ENCODE peak calls at places on chromosomes 13 and 19, in seven cellular contexts. N, D, W, I, A, B and O are unnamed samples.

GRCh38 chr13:114021464-114022308 is 47.8 kb upstream of the C13orf46 start:
- DNase-seq in I (no peak), D (no peak), B (no peak), W (no peak), A (no peak), N (no peak), O (peak; percentile 14)

GRCh38 chr19:29854033-29854432 is 42.2 kb downstream of the CCNE1 start:
- DNase-seq in W (no peak), A (no peak), I (peak; percentile 47), B (no peak), D (no peak), N (no peak), O (no peak)

GRCh38 chr19:54420383-54421168 is 5.3 kb downstream of the TTYH1 start:
- DNase-seq in A (no peak), D (no peak), W (no peak), N (no peak), B (no peak), I (no peak), O (no peak)

GRCh38 chr19:1860133-1860775 is 3.1 kb downstream of the KLF16 start:
- DNase-seq in A (no peak), D (peak; percentile 59), W (no peak), B (peak; percentile 75), N (peak; percentile 74), I (peak; percentile 49), O (peak; percentile 78)

GRCh38 chr19:54470991-54471782 is 1.9 kb downstream of the CDC42EP5 start:
- DNase-seq in B (no peak), W (no peak), A (no peak), D (no peak), N (no peak), I (no peak), O (no peak)

GRCh38 chr13:114203536-114203935 is 24.5 kb downstream of the CFAP97D2 start:
- DNase-seq in B (no peak), N (no peak), W (no peak), I (no peak), D (no peak), A (peak; percentile 47), O (peak; percentile 15)

GRCh38 chr19:42272535-42272897 is 3.5 kb downstream of the CIC start:
- DNase-seq in W (no peak), A (no peak), N (no peak), B (no peak), I (no peak), D (no peak), O (no peak)

GRCh38 chr13:62512194-62513141 is 1096.8 kb upstream of the PCDH20 start:
- DNase-seq in I (peak; percentile 80), B (peak; percentile 5), N (no peak), D (no peak), A (no peak), W (no peak), O (peak; percentile 65)

GRCh38 chr13:111515648-111516047 is 195.2 kb downstream of the TEX29 start:
- DNase-seq in N (no peak), W (no peak), D (no peak), A (no peak), I (no peak), B (no peak), O (no peak)

GRCh38 chr13:79807554-79807953 is 326.6 kb downstream of the NDFIP2 start:
- DNase-seq in A (no peak), N (no peak), D (no peak), W (no peak), B (no peak), I (no peak), O (no peak)

GRCh38 chr19:35090160-35090794 is 25.3 kb upstream of the FXYD3 start:
- DNase-seq in D (no peak), I (peak; percentile 58), N (peak; percentile 29), B (peak; percentile 26), W (no peak), A (no peak), O (peak; percentile 79)

GRCh38 chr13:64688893-64689677 is 2541.1 kb downstream of the PCDH9 start:
- DNase-seq in I (no peak), D (no peak), B (no peak), W (no peak), A (no peak), N (no peak), O (no peak)

GRCh38 chr13:40149611-40150283 is 494.3 kb downstream of the COG6 start:
- DNase-seq in N (peak; percentile 66), A (no peak), I (no peak), D (no peak), W (no peak), B (peak; percentile 75), O (no peak)

GRCh38 chr13:75830842-75831241 is 194.7 kb downstream of the LMO7 start:
- DNase-seq in W (no peak), N (no peak), I (no peak), B (no peak), A (no peak), D (no peak), O (no peak)

GRCh38 chr13:110838867-110839538 is 75.9 kb downstream of the ANKRD10 start:
- DNase-seq in B (no peak), N (no peak), D (no peak), A (no peak), I (no peak), W (no peak), O (no peak)

GRCh38 chr19:46068345-46069258 is 27.8 kb upstream of the IGFL4 start:
- DNase-seq in I (no peak), D (no peak), B (peak; percentile 28), N (no peak), A (no peak), W (no peak), O (no peak)

GRCh38 chr19:4730740-4731171 is 7.1 kb upstream of the DPP9 start:
- DNase-seq in A (peak; percentile 70), N (no peak), W (peak; percentile 21), B (no peak), D (peak; percentile 19), I (peak; percentile 54), O (peak; percentile 18)

GRCh38 chr19:10766049-10766623 is 48.3 kb downstream of the DNM2 start:
- DNase-seq in N (no peak), A (no peak), W (no peak), D (no peak), I (no peak), B (no peak), O (no peak)

GRCh38 chr19:45960595-45961235 is 12.9 kb downstream of the NOVA2 start:
- DNase-seq in D (no peak), B (no peak), A (no peak), N (no peak), I (no peak), W (no peak), O (no peak)

GRCh38 chr13:113849546-113849945 is 14.3 kb downstream of the GAS6 start:
- DNase-seq in A (no peak), W (no peak), N (no peak), D (no peak), B (no peak), I (no peak), O (no peak)

GRCh38 chr19:6802336-6803035 is 30.0 kb downstream of the VAV1 start:
- DNase-seq in N (no peak), I (peak; percentile 92), W (peak; percentile 53), A (peak; percentile 60), B (no peak), D (peak; percentile 57), O (no peak)

GRCh38 chr13:45361596-45362206 is 20.7 kb upstream of the TPT1 start:
- DNase-seq in B (no peak), D (no peak), W (no peak), N (no peak), A (no peak), I (no peak), O (no peak)

GRCh38 chr13:43785681-43786471 is 896 bp downstream of the ENOX1 start:
- DNase-seq in W (no peak), A (no peak), D (no peak), I (peak; percentile 30), B (peak; percentile 64), N (peak; percentile 86), O (peak; percentile 68)

GRCh38 chr19:40982594-40983101 is 8.4 kb upstream of the CYP2B6 start:
- DNase-seq in N (no peak), W (no peak), A (no peak), I (no peak), D (no peak), B (no peak), O (no peak)

GRCh38 chr19:43610493-43610892 is 1.4 kb upstream of the SRRM5 start:
- DNase-seq in B (no peak), I (no peak), A (no peak), D (no peak), W (no peak), N (no peak), O (no peak)

GRCh38 chr13:103134271-103134670 is 68.1 kb upstream of the SLC10A2 start:
- DNase-seq in B (no peak), A (no peak), I (peak; percentile 70), W (no peak), N (no peak), D (no peak), O (no peak)

GRCh38 chr13:113151745-113152707 is 6.4 kb upstream of the PROZ start:
- DNase-seq in N (peak; percentile 40), A (no peak), D (no peak), B (peak; percentile 13), W (no peak), I (no peak), O (peak; percentile 30)

GRCh38 chr13:46685006-46685730 is 111.8 kb downstream of the ESD start:
- DNase-seq in W (no peak), B (no peak), N (no peak), A (no peak), D (no peak), I (no peak), O (no peak)

GRCh38 chr13:25286308-25286968 is 850 bp downstream of the MTMR6 start:
- DNase-seq in B (no peak), N (no peak), W (no peak), A (no peak), D (peak; percentile 52), I (peak; percentile 69), O (peak; percentile 51)

GRCh38 chr19:50974702-50975555 is 5.5 kb upstream of the KLK6 start:
- DNase-seq in B (no peak), I (no peak), N (no peak), A (no peak), W (no peak), D (no peak), O (no peak)

GRCh38 chr13:91893040-91893439 is 494.6 kb downstream of the GPC5 start:
- DNase-seq in I (no peak), D (no peak), B (no peak), A (no peak), N (no peak), W (no peak), O (no peak)

GRCh38 chr13:76293346-76293745 is 592.9 kb downstream of the KCTD12 start:
- DNase-seq in D (no peak), N (no peak), A (no peak), W (no peak), I (no peak), B (peak; percentile 81), O (no peak)

GRCh38 chr13:43545317-43545874 is 241.4 kb downstream of the ENOX1 start:
- DNase-seq in I (no peak), N (peak; percentile 19), W (no peak), A (no peak), D (no peak), B (peak; percentile 72), O (no peak)

GRCh38 chr13:57582032-57582431 is 49.5 kb upstream of the PCDH17 start:
- DNase-seq in N (no peak), I (no peak), W (no peak), B (no peak), A (no peak), D (no peak), O (no peak)

GRCh38 chr13:113955691-113956090 is 18.2 kb downstream of the C13orf46 start:
- DNase-seq in N (no peak), I (no peak), W (no peak), D (no peak), B (no peak), A (no peak), O (no peak)

GRCh38 chr13:44692173-44692713 is 116.1 kb upstream of the TSC22D1 start:
- DNase-seq in B (no peak), W (no peak), I (peak; percentile 61), N (no peak), D (no peak), A (no peak), O (no peak)

GRCh38 chr19:16619456-16619855 is 8.5 kb downstream of the MED26 start:
- DNase-seq in D (no peak), W (no peak), I (no peak), N (no peak), B (no peak), A (no peak), O (no peak)

GRCh38 chr13:111868716-111869115 is 198.2 kb upstream of the SOX1 start:
- DNase-seq in A (no peak), B (no peak), D (no peak), I (no peak), N (no peak), W (no peak), O (no peak)